ENCODE peak calls at places on chromosomes 7 and 10, in six cellular contexts. M is heart left ventricle, Y is A549, N is HCT116, I is GM12892, U is IMR-90. Z is an unnamed sample.

GRCh38 chr7:159007308-159008054 is 137.2 kb downstream of the VIPR2 start:
- DNase-seq in N (no peak), Y (no peak), U (no peak), M (no peak), I (no peak), Z (no peak)

GRCh38 chr7:128163473-128163872 is 77.6 kb upstream of the LEP start:
- DNase-seq in N (no peak), I (no peak), U (no peak), M (no peak), Y (no peak), Z (no peak)

GRCh38 chr10:122510326-122510725 is 49.0 kb downstream of the HTRA1 start:
- DNase-seq in Y (no peak), N (no peak), U (no peak), M (no peak), I (no peak), Z (no peak)

GRCh38 chr7:7745966-7746365 is 27.6 kb upstream of the RPA3 start:
- DNase-seq in Y (no peak), N (no peak), I (no peak), U (no peak), M (no peak), Z (no peak)

GRCh38 chr7:6346581-6346980 is 74.2 kb upstream of the CYTH3 start:
- DNase-seq in Y (no peak), I (no peak), U (no peak), N (no peak), M (no peak), Z (no peak)

GRCh38 chr7:3043544-3044395 is at the start of gene CARD11:
- DNase-seq in M (no peak), Y (no peak), I (peak), U (no peak), N (no peak), Z (peak)

GRCh38 chr10:68471063-68471585 is 649 bp downstream of the DNA2 start:
- DNase-seq in M (no peak), Y (no peak), N (no peak), U (no peak), I (no peak), Z (no peak)

GRCh38 chr7:95798401-95798930 is 26.1 kb downstream of the DYNC1I1 start:
- DNase-seq in N (no peak), I (no peak), Y (no peak), M (no peak), U (no peak), Z (no peak)

GRCh38 chr10:73647211-73647874 is 6.1 kb upstream of the MYOZ1 start:
- DNase-seq in M (peak), N (no peak), U (no peak), I (no peak), Y (no peak), Z (no peak)

GRCh38 chr10:101609481-101609880 is 21.4 kb downstream of the DPCD start:
- DNase-seq in I (no peak), U (peak), M (no peak), N (no peak), Y (no peak), Z (no peak)

GRCh38 chr10:78952686-78953085 is 116.1 kb upstream of the ZMIZ1 start:
- DNase-seq in N (no peak), Y (no peak), I (no peak), M (peak), U (no peak), Z (peak)

GRCh38 chr10:60735244-60735643 is 43.0 kb upstream of the CDK1 start:
- DNase-seq in M (no peak), N (no peak), U (no peak), I (no peak), Y (no peak), Z (no peak)

GRCh38 chr10:48494611-48495010 is 110.3 kb downstream of the ARHGAP22 start:
- DNase-seq in U (no peak), N (no peak), I (no peak), M (no peak), Y (no peak), Z (no peak)

GRCh38 chr7:27172823-27173411 is 1.2 kb downstream of the HOXA10 start:
- DNase-seq in I (no peak), Y (peak), N (no peak), U (no peak), M (no peak), Z (peak)
- TF ChIP-seq POLR2A in I (no peak), Y (no peak), N (peak), U (no peak), M (no peak), Z (peak)

GRCh38 chr7:151081170-151082101 is 827 bp upstream of the FASTK start:
- DNase-seq in I (no peak), N (no peak), M (peak), U (no peak), Y (peak), Z (no peak)
- TF ChIP-seq POLR2A in I (no peak), N (no peak), M (no peak), U (no peak), Y (no peak), Z (peak)

GRCh38 chr10:123996302-123996701 is 97.1 kb downstream of the CHST15 start:
- DNase-seq in I (no peak), U (no peak), Y (no peak), N (no peak), M (no peak), Z (no peak)

GRCh38 chr10:123993534-123994416 is 99.6 kb downstream of the CHST15 start:
- DNase-seq in M (no peak), U (no peak), Y (no peak), I (no peak), N (no peak), Z (no peak)

GRCh38 chr10:123995461-123996131 is 97.8 kb downstream of the CHST15 start:
- DNase-seq in Y (peak), N (peak), I (peak), U (peak), M (peak), Z (peak)

GRCh38 chr10:123994417-123995081 is 98.8 kb downstream of the CHST15 start:
- DNase-seq in M (peak), U (peak), I (peak), N (peak), Y (peak), Z (peak)

DNA sequence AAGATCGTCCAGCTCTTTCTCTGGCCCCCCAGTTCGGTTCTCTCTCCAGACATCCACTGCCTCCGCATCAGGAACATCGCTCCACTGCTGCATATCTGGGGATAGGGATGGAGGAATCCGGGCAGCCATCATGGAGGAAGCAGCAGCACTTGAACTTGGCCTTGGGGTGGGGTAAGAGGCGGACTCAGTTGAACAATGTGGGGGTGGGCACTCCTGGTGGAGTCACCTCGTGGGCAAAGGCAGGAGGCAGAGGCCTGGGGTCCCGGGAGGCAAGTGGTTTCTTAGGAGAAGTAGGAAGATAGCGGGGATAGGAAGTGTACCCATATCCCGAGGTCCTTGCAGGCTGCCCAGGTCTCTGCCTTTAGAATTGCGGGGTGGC is 98.3 kb downstream of the CHST15 start:
- DNase-seq in Y (peak), N (peak), U (peak), M (no peak), I (no peak), Z (no peak)
- TF ChIP-seq POLR2A in Y (no peak), N (no peak), U (no peak), M (no peak), I (no peak), Z (no peak)

GRCh38 chr7:151891182-151891581 is 14.3 kb upstream of the PRKAG2 start:
- DNase-seq in M (no peak), N (no peak), U (no peak), Y (no peak), I (no peak), Z (no peak)
- TF ChIP-seq POLR2A in M (no peak), N (no peak), U (no peak), Y (no peak), I (no peak), Z (no peak)

GRCh38 chr10:37762287-37762686 is 95.1 kb downstream of the ZNF248 start:
- DNase-seq in I (no peak), U (no peak), Y (no peak), N (no peak), M (no peak), Z (no peak)

GRCh38 chr10:37760817-37761216 is 96.6 kb downstream of the ZNF248 start:
- DNase-seq in I (no peak), N (no peak), M (no peak), U (no peak), Y (no peak), Z (no peak)

GRCh38 chr10:37758074-37758473 is 99.3 kb downstream of the ZNF248 start:
- DNase-seq in Y (no peak), N (no peak), M (no peak), U (no peak), I (no peak), Z (no peak)

GRCh38 chr10:37765216-37765615 is 92.2 kb downstream of the ZNF248 start:
- DNase-seq in N (no peak), I (no peak), M (no peak), U (no peak), Y (no peak), Z (no peak)

DNA sequence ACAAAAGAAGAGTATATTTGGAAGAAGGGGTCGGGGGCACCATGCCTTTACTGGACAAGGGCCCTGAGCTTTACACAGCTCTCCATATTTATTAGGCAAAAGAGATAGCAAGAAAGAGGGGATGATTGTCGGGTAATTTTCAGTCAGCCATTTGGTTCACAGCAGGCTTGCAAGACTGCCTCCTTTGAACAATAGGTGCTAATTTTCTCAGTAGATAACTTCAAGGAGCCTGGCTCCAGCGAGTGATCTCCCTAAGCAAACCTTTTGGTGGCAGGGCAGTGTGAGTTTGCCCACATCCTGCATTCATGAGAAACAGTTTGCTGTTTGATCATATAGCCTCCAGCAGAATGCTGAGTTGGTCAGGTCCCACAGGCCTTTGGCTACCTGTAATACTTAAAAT is 94.3 kb downstream of the ZNF248 start:
- DNase-seq in N (no peak), Y (no peak), U (no peak), I (no peak), M (no peak), Z (no peak)
- TF ChIP-seq POLR2A in N (no peak), Y (no peak), U (no peak), I (no peak), M (no peak), Z (no peak)

DNA sequence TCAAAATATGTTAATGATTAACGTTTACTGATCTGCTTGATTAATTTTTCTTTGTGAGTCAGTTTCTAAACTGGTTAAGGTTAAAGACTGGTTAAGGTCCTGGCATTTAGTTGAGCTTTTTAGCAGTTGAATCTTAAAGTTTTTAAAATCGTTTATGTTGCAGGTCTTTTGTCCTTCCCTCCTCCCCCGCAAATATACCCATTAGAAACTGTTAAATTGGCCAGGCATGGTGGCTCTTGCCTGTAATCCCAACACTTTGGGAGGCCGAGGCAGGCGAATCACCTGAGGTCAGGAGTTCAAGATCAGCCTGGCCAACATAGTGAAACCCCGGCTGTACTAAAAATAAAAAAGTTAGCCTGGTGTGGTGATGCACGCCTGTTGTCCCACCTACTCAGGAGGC is 100.9 kb downstream of the PODXL start:
- DNase-seq in I (no peak), Y (no peak), M (no peak), N (no peak), U (no peak), Z (no peak)
- TF ChIP-seq POLR2A in I (no peak), Y (no peak), M (no peak), N (no peak), U (no peak), Z (no peak)

GRCh38 chr7:106863216-106863997 is 1.7 kb upstream of the PIK3CG start:
- DNase-seq in I (no peak), M (no peak), N (no peak), U (no peak), Y (no peak), Z (no peak)

GRCh38 chr7:106864298-106865081 is 592 bp upstream of the PIK3CG start:
- DNase-seq in M (no peak), U (no peak), N (no peak), Y (no peak), I (no peak), Z (no peak)

GRCh38 chr7:106867641-106868351 is 2.7 kb downstream of the PIK3CG start:
- DNase-seq in Y (no peak), M (no peak), I (no peak), U (no peak), N (no peak), Z (no peak)

GRCh38 chr7:106866298-106867281 is 1.5 kb downstream of the PIK3CG start:
- DNase-seq in U (no peak), I (no peak), M (no peak), N (no peak), Y (no peak), Z (no peak)

GRCh38 chr7:106865130-106866115 is at the start of gene PIK3CG:
- DNase-seq in N (no peak), M (no peak), Y (no peak), U (no peak), I (peak), Z (no peak)
- TF ChIP-seq POLR2A in N (no peak), M (no peak), Y (no peak), U (no peak), I (no peak), Z (no peak)

GRCh38 chr7:100884741-100885439 is 4.6 kb downstream of the UFSP1 start:
- DNase-seq in U (no peak), I (no peak), M (no peak), N (no peak), Y (no peak), Z (no peak)
- TF ChIP-seq POLR2A in U (no peak), I (no peak), M (no peak), N (no peak), Y (no peak), Z (no peak)

Z was measured in H54.